ENCODE peak calls at places on chromosomes 13 and 19, in seven cellular contexts. One of them, this sample, is unnamed.

GRCh38 chr19:19538077-19538764 is at the start of gene CILP2:
- DNase-seq in upper lobe of right lung: no peak
- DNase-seq in small intestine: no peak
- DNase-seq in GM23338: peak; percentile 89
- DNase-seq in neural progenitor cell: peak; percentile 86
- DNase-seq in Peyer's patch: no peak
- DNase-seq in pancreas: no peak
- DNase-seq in this sample: peak; percentile 50

GRCh38 chr13:51317262-51317661 is 22.2 kb upstream of the SERPINE3 start:
- DNase-seq in upper lobe of right lung: no peak
- DNase-seq in small intestine: no peak
- DNase-seq in GM23338: no peak
- DNase-seq in neural progenitor cell: no peak
- DNase-seq in Peyer's patch: no peak
- DNase-seq in pancreas: no peak
- DNase-seq in this sample: no peak

GRCh38 chr13:73338389-73338788 is 279.6 kb downstream of the KLF5 start:
- DNase-seq in upper lobe of right lung: no peak
- DNase-seq in small intestine: no peak
- DNase-seq in GM23338: no peak
- DNase-seq in neural progenitor cell: no peak
- DNase-seq in Peyer's patch: no peak
- DNase-seq in pancreas: no peak
- DNase-seq in this sample: no peak

GRCh38 chr19:43470288-43470687 is 4.9 kb upstream of the LYPD3 start:
- DNase-seq in upper lobe of right lung: no peak
- DNase-seq in small intestine: no peak
- DNase-seq in GM23338: peak; percentile 29
- DNase-seq in neural progenitor cell: no peak
- DNase-seq in Peyer's patch: no peak
- DNase-seq in pancreas: no peak
- DNase-seq in this sample: no peak

GRCh38 chr19:7862413-7862951 is 11.7 kb downstream of the PRR36 start:
- DNase-seq in upper lobe of right lung: peak; percentile 88
- DNase-seq in small intestine: peak; percentile 63
- DNase-seq in GM23338: peak; percentile 97
- DNase-seq in neural progenitor cell: peak; percentile 96
- DNase-seq in Peyer's patch: peak; percentile 88
- DNase-seq in pancreas: peak; percentile 63
- DNase-seq in this sample: peak; percentile 49

GRCh38 chr19:39550197-39550596 is 10.2 kb upstream of the EID2 start:
- DNase-seq in upper lobe of right lung: no peak
- DNase-seq in small intestine: no peak
- DNase-seq in GM23338: no peak
- DNase-seq in neural progenitor cell: no peak
- DNase-seq in Peyer's patch: no peak
- DNase-seq in pancreas: no peak
- DNase-seq in this sample: no peak

GRCh38 chr19:6677924-6678689 is 8.1 kb upstream of the TNFSF14 start:
- DNase-seq in upper lobe of right lung: no peak
- DNase-seq in small intestine: no peak
- DNase-seq in GM23338: peak; percentile 84
- DNase-seq in neural progenitor cell: peak; percentile 67
- DNase-seq in Peyer's patch: peak; percentile 45
- DNase-seq in pancreas: no peak
- DNase-seq in this sample: peak; percentile 71

GRCh38 chr13:26719356-26719945 is 41.1 kb downstream of the GPR12 start:
- DNase-seq in upper lobe of right lung: no peak
- DNase-seq in small intestine: no peak
- DNase-seq in GM23338: peak; percentile 41
- DNase-seq in neural progenitor cell: no peak
- DNase-seq in Peyer's patch: no peak
- DNase-seq in pancreas: no peak
- DNase-seq in this sample: no peak

GRCh38 chr13:73481265-73481664 is 422.5 kb downstream of the KLF5 start:
- DNase-seq in upper lobe of right lung: no peak
- DNase-seq in small intestine: no peak
- DNase-seq in GM23338: no peak
- DNase-seq in neural progenitor cell: no peak
- DNase-seq in Peyer's patch: no peak
- DNase-seq in pancreas: no peak
- DNase-seq in this sample: no peak

GRCh38 chr19:58021541-58022282 is 12.1 kb upstream of the ZSCAN1 start:
- DNase-seq in upper lobe of right lung: no peak
- DNase-seq in small intestine: peak; percentile 29
- DNase-seq in GM23338: peak; percentile 98
- DNase-seq in neural progenitor cell: peak; percentile 69
- DNase-seq in Peyer's patch: no peak
- DNase-seq in pancreas: peak; percentile 29
- DNase-seq in this sample: no peak

GRCh38 chr19:30014770-30015169 is 72.7 kb downstream of the URI1 start:
- DNase-seq in upper lobe of right lung: no peak
- DNase-seq in small intestine: no peak
- DNase-seq in GM23338: no peak
- DNase-seq in neural progenitor cell: no peak
- DNase-seq in Peyer's patch: no peak
- DNase-seq in pancreas: no peak
- DNase-seq in this sample: no peak

GRCh38 chr13:70255406-70255991 is 147.2 kb upstream of the KLHL1 start:
- DNase-seq in upper lobe of right lung: no peak
- DNase-seq in small intestine: no peak
- DNase-seq in GM23338: no peak
- DNase-seq in neural progenitor cell: no peak
- DNase-seq in Peyer's patch: no peak
- DNase-seq in pancreas: no peak
- DNase-seq in this sample: no peak

GRCh38 chr19:23460656-23461055 is 65.4 kb upstream of the ZNF91 start:
- DNase-seq in upper lobe of right lung: no peak
- DNase-seq in small intestine: no peak
- DNase-seq in GM23338: no peak
- DNase-seq in neural progenitor cell: no peak
- DNase-seq in Peyer's patch: no peak
- DNase-seq in pancreas: no peak
- DNase-seq in this sample: no peak

GRCh38 chr13:27556109-27556508 is 64.2 kb downstream of the LNX2 start:
- DNase-seq in upper lobe of right lung: no peak
- DNase-seq in small intestine: no peak
- DNase-seq in GM23338: no peak
- DNase-seq in neural progenitor cell: no peak
- DNase-seq in Peyer's patch: no peak
- DNase-seq in pancreas: no peak
- DNase-seq in this sample: no peak

GRCh38 chr13:109729031-109729870 is 57.1 kb downstream of the IRS2 start:
- DNase-seq in upper lobe of right lung: no peak
- DNase-seq in small intestine: no peak
- DNase-seq in GM23338: no peak
- DNase-seq in neural progenitor cell: peak; percentile 69
- DNase-seq in Peyer's patch: no peak
- DNase-seq in pancreas: no peak
- DNase-seq in this sample: no peak

GRCh38 chr19:33220735-33221134 is 4.9 kb downstream of the SLC7A10 start:
- DNase-seq in upper lobe of right lung: no peak
- DNase-seq in small intestine: no peak
- DNase-seq in GM23338: no peak
- DNase-seq in neural progenitor cell: no peak
- DNase-seq in Peyer's patch: no peak
- DNase-seq in pancreas: no peak
- DNase-seq in this sample: no peak

GRCh38 chr19:4732680-4733114 is 9.1 kb upstream of the DPP9 start:
- DNase-seq in upper lobe of right lung: no peak
- DNase-seq in small intestine: peak; percentile 67
- DNase-seq in GM23338: peak; percentile 91
- DNase-seq in neural progenitor cell: peak; percentile 89
- DNase-seq in Peyer's patch: peak; percentile 58
- DNase-seq in pancreas: no peak
- DNase-seq in this sample: no peak

GRCh38 chr19:9935409-9936062 is 779 bp downstream of the OLFM2 start:
- DNase-seq in upper lobe of right lung: no peak
- DNase-seq in small intestine: no peak
- DNase-seq in GM23338: peak; percentile 44
- DNase-seq in neural progenitor cell: peak; percentile 25
- DNase-seq in Peyer's patch: no peak
- DNase-seq in pancreas: no peak
- DNase-seq in this sample: no peak

GRCh38 chr13:32811297-32811800 is 204.9 kb upstream of the KL start:
- DNase-seq in upper lobe of right lung: no peak
- DNase-seq in small intestine: peak; percentile 7
- DNase-seq in GM23338: no peak
- DNase-seq in neural progenitor cell: peak; percentile 15
- DNase-seq in Peyer's patch: no peak
- DNase-seq in pancreas: no peak
- DNase-seq in this sample: no peak

DNA sequence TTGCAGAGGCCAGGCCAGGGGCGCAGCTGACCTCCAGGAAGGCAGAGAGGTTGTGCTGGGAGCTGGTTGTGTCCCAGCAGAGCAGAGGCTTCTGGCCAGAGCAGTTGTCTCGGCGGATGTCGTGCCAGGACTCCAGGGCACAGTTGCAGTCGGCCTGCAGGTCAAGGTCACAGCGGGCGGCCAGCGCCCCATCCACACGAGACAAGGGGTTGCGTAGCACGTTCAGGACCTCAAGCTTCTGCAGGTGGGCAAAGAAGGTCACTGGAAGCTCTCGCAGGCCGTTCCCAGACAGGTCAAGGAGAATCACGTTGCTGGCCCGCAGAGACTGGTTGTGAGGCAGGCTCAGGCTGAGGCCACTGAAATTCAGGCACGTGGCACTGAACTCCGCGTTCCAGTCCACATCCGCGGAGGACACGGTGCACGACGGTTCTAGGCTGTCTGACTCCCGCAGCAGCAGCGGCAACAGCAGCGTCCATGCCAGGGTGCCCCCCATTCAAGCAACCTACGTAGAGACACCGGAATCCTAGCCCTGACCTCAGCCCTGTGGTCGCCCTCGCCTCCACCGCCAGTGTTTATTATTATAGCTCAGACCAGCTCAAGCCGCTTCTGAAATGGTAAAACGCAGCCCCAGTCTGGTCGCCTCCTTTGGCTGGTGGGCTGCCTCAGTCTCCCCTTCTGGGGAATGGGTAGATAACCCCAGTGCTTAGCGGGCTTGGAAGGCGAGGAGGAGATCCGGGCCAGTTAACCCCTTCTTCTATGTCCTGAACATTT is 766 bp downstream of the LRRC25 start:
- DNase-seq in upper lobe of right lung: no peak
- DNase-seq in small intestine: no peak
- DNase-seq in GM23338: no peak
- DNase-seq in neural progenitor cell: no peak
- DNase-seq in Peyer's patch: no peak
- DNase-seq in pancreas: no peak
- DNase-seq in this sample: peak; percentile 87
- H3K4me1 ChIP-seq in upper lobe of right lung: peaks cover 16% of the 10 kb centered on the region
- H3K4me1 ChIP-seq in small intestine: no peaks in the 10 kb centered on the region
- H3K4me1 ChIP-seq in GM23338: peaks cover 2% of the 10 kb centered on the region
- H3K4me1 ChIP-seq in neural progenitor cell: peaks cover 6% of the 10 kb centered on the region
- H3K4me1 ChIP-seq in Peyer's patch: peaks cover 28% of the 10 kb centered on the region
- H3K4me1 ChIP-seq in pancreas: peaks cover 9% of the 10 kb centered on the region
- H3K4me1 ChIP-seq in this sample: peaks cover 18% of the 10 kb centered on the region

GRCh38 chr19:35314858-35315470 is 14.0 kb upstream of the CD22 start:
- DNase-seq in upper lobe of right lung: no peak
- DNase-seq in small intestine: no peak
- DNase-seq in GM23338: no peak
- DNase-seq in neural progenitor cell: no peak
- DNase-seq in Peyer's patch: no peak
- DNase-seq in pancreas: no peak
- DNase-seq in this sample: no peak

GRCh38 chr19:35314031-35314430 is 15.0 kb upstream of the CD22 start:
- DNase-seq in upper lobe of right lung: no peak
- DNase-seq in small intestine: no peak
- DNase-seq in GM23338: no peak
- DNase-seq in neural progenitor cell: no peak
- DNase-seq in Peyer's patch: no peak
- DNase-seq in pancreas: no peak
- DNase-seq in this sample: no peak

GRCh38 chr19:35315883-35316282 is 13.1 kb upstream of the CD22 start:
- DNase-seq in upper lobe of right lung: no peak
- DNase-seq in small intestine: no peak
- DNase-seq in GM23338: no peak
- DNase-seq in neural progenitor cell: no peak
- DNase-seq in Peyer's patch: no peak
- DNase-seq in pancreas: no peak
- DNase-seq in this sample: no peak

GRCh38 chr19:35311901-35312665 is 16.9 kb upstream of the CD22 start:
- DNase-seq in upper lobe of right lung: no peak
- DNase-seq in small intestine: no peak
- DNase-seq in GM23338: no peak
- DNase-seq in neural progenitor cell: no peak
- DNase-seq in Peyer's patch: no peak
- DNase-seq in pancreas: no peak
- DNase-seq in this sample: no peak

GRCh38 chr19:35313614-35314013 is 15.4 kb upstream of the CD22 start:
- DNase-seq in upper lobe of right lung: no peak
- DNase-seq in small intestine: no peak
- DNase-seq in GM23338: no peak
- DNase-seq in neural progenitor cell: no peak
- DNase-seq in Peyer's patch: no peak
- DNase-seq in pancreas: no peak
- DNase-seq in this sample: no peak
- H3K27ac ChIP-seq in upper lobe of right lung: no peak overlapping the region
- H3K27ac ChIP-seq in small intestine: no peak overlapping the region
- H3K27ac ChIP-seq in GM23338: no peak overlapping the region
- H3K27ac ChIP-seq in neural progenitor cell: no peak overlapping the region
- H3K27ac ChIP-seq in Peyer's patch: no peak overlapping the region
- H3K27ac ChIP-seq in pancreas: no peak overlapping the region
- H3K27ac ChIP-seq in this sample: no peak overlapping the region

GRCh38 chr19:12785431-12786011 is 5.8 kb upstream of the JUNB start:
- DNase-seq in upper lobe of right lung: peak; percentile 74
- DNase-seq in small intestine: peak; percentile 83
- DNase-seq in GM23338: no peak
- DNase-seq in neural progenitor cell: no peak
- DNase-seq in Peyer's patch: peak; percentile 71
- DNase-seq in pancreas: no peak
- DNase-seq in this sample: no peak
- H3K4me3 ChIP-seq in upper lobe of right lung: peak overlapping the region; percentile 19
- H3K4me3 ChIP-seq in small intestine: no peak overlapping the region
- H3K4me3 ChIP-seq in GM23338: no peak overlapping the region
- H3K4me3 ChIP-seq in neural progenitor cell: no peak overlapping the region
- H3K4me3 ChIP-seq in Peyer's patch: no peak overlapping the region
- H3K4me3 ChIP-seq in pancreas: no peak overlapping the region
- H3K4me3 ChIP-seq in this sample: no peak overlapping the region

GRCh38 chr19:15715642-15716041 is 12.2 kb upstream of the OR10H2 start:
- DNase-seq in upper lobe of right lung: no peak
- DNase-seq in small intestine: peak; percentile 61
- DNase-seq in GM23338: no peak
- DNase-seq in neural progenitor cell: no peak
- DNase-seq in Peyer's patch: no peak
- DNase-seq in pancreas: no peak
- DNase-seq in this sample: no peak

GRCh38 chr19:15717781-15718180 is 10.0 kb upstream of the OR10H2 start:
- DNase-seq in upper lobe of right lung: no peak
- DNase-seq in small intestine: no peak
- DNase-seq in GM23338: no peak
- DNase-seq in neural progenitor cell: no peak
- DNase-seq in Peyer's patch: no peak
- DNase-seq in pancreas: no peak
- DNase-seq in this sample: no peak

DNA sequence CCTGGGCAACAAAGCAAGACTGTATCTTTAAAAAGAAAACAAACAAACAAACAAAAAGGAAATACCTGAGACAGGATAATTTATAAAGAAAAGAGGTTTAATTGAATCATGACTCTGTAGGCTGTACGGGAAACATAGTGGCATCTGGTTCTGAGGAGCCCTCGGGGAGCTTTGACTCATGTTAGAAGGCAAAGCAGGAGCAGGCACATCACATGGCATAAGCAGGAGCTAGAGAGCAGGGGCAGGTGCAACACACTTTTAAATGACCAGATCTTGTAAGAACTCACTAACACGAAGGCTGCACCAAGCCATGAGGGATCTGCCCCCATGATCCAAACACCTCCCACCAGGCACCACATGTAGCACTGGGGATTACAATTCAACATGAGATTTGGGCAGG is 13.2 kb upstream of the OR10H2 start:
- DNase-seq in upper lobe of right lung: no peak
- DNase-seq in small intestine: no peak
- DNase-seq in GM23338: no peak
- DNase-seq in neural progenitor cell: no peak
- DNase-seq in Peyer's patch: no peak
- DNase-seq in pancreas: no peak
- DNase-seq in this sample: no peak
- H3K4me1 ChIP-seq in upper lobe of right lung: no peaks in the 10 kb centered on the region
- H3K4me1 ChIP-seq in small intestine: no peaks in the 10 kb centered on the region
- H3K4me1 ChIP-seq in GM23338: no peaks in the 10 kb centered on the region
- H3K4me1 ChIP-seq in neural progenitor cell: no peaks in the 10 kb centered on the region
- H3K4me1 ChIP-seq in Peyer's patch: no peaks in the 10 kb centered on the region
- H3K4me1 ChIP-seq in pancreas: no peaks in the 10 kb centered on the region
- H3K4me1 ChIP-seq in this sample: no peaks in the 10 kb centered on the region